ENCODE peak calls at places on chromosomes 1 and 21, in four cellular contexts. One of them, this sample, is unnamed.
A peak's percentile ranks its signal among the peaks of the same experiment; 100 is the strongest.

GRCh38 chr1:43766818-43767525 is 59.6 kb downstream of the ST3GAL3 start:
- DNase-seq in endothelial cell of umbilical vein: no peak
- DNase-seq in K562: no peak
- DNase-seq in GM23338: peak; percentile 87
- DNase-seq in this sample: no peak

GRCh38 chr21:42830456-42831455 is 48.6 kb downstream of the WDR4 start:
- DNase-seq in GM23338: no peak
- DNase-seq in K562: peak; percentile 26
- DNase-seq in endothelial cell of umbilical vein: no peak
- DNase-seq in this sample: peak; percentile 69

GRCh38 chr1:115428262-115428661 is 90.2 kb upstream of the NGF start:
- DNase-seq in endothelial cell of umbilical vein: no peak
- DNase-seq in GM23338: no peak
- DNase-seq in K562: no peak
- DNase-seq in this sample: no peak

GRCh38 chr1:234970371-234970730 is 158.3 kb downstream of the TOMM20 start:
- DNase-seq in endothelial cell of umbilical vein: peak; percentile 27
- DNase-seq in GM23338: no peak
- DNase-seq in K562: no peak
- DNase-seq in this sample: no peak

GRCh38 chr1:65068202-65069011 is 79.6 kb upstream of the AK4 start:
- DNase-seq in K562: no peak
- DNase-seq in GM23338: peak; percentile 33
- DNase-seq in endothelial cell of umbilical vein: peak; percentile 62
- DNase-seq in this sample: no peak

GRCh38 chr1:225911207-225912130 is 12.6 kb downstream of the PYCR2 start:
- DNase-seq in endothelial cell of umbilical vein: peak; percentile 47
- DNase-seq in GM23338: peak; percentile 88
- DNase-seq in K562: peak; percentile 40
- DNase-seq in this sample: peak; percentile 92

GRCh38 chr21:36706951-36707762 is 8.2 kb downstream of the SIM2 start:
- DNase-seq in K562: no peak
- DNase-seq in GM23338: peak; percentile 64
- DNase-seq in endothelial cell of umbilical vein: no peak
- DNase-seq in this sample: no peak

GRCh38 chr1:214503553-214503952 is 47.8 kb downstream of the PTPN14 start:
- DNase-seq in GM23338: no peak
- DNase-seq in K562: no peak
- DNase-seq in endothelial cell of umbilical vein: no peak
- DNase-seq in this sample: no peak

GRCh38 chr1:44636711-44637589 is 37.3 kb downstream of the TMEM53 start:
- DNase-seq in K562: no peak
- DNase-seq in endothelial cell of umbilical vein: no peak
- DNase-seq in GM23338: no peak
- DNase-seq in this sample: no peak

GRCh38 chr1:69073176-69073575 is 494.5 kb upstream of the LRRC7 start:
- DNase-seq in GM23338: peak; percentile 34
- DNase-seq in K562: no peak
- DNase-seq in endothelial cell of umbilical vein: no peak
- DNase-seq in this sample: no peak

GRCh38 chr1:19504796-19505693 is 19.7 kb upstream of the CAPZB start:
- DNase-seq in endothelial cell of umbilical vein: peak; percentile 86
- DNase-seq in K562: no peak
- DNase-seq in GM23338: no peak
- DNase-seq in this sample: no peak

DNA sequence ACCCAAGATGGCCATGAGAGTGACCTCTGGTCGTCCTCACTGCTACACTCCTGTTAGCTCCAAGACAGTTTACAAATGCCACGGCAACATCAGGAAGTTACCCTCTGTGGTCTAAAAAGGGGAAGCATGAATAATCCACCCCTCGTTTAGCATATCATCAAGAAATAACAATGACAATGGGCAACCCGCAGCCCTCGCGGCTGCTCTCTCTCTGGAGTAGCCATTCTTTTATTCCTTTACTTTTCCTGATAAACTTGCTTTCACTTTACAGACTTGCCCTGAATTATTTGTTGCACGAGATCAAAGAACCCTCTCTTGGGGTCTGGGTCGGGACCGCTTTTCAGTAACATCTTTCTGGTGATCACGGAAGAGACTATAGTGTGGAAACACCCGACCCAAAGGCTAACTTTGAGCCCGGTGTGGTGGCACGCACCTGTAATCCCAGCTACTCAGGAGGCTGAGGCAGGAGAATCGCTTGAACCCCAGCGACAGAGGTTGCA is 19.8 kb upstream of the COX20 start:
- DNase-seq in K562: no peak
- DNase-seq in GM23338: peak; percentile 87
- DNase-seq in endothelial cell of umbilical vein: no peak
- DNase-seq in this sample: peak; percentile 65
- TF ChIP-seq POLR2AphosphoS5 in K562: no peak
- TF ChIP-seq POLR2AphosphoS5 in GM23338: peak; percentile 64
- TF ChIP-seq POLR2AphosphoS5 in endothelial cell of umbilical vein: no peak
- TF ChIP-seq POLR2AphosphoS5 in this sample: peak; percentile 6

DNA sequence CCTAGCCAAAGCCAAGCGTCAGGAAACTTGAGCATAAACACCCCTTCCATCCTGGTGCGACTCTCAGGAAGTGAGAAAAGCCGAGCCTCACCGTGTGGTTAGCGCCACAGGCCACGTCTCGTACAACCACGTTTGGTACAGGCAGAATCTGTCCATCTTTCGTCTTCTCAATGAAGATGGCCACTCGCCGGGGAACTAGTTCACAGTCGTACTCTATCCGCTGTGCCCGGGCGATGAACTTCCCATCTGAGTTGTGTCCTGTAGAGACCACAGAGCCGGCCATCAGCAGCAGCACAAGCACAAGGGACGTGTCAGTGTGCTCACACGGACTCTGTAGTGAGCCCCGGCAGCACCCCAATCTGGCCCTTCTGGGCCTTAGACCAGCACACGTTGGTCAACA is 23.1 kb downstream of the RCC2 start:
- DNase-seq in K562: no peak
- DNase-seq in GM23338: no peak
- DNase-seq in endothelial cell of umbilical vein: no peak
- DNase-seq in this sample: no peak
- H3K27ac ChIP-seq in K562: no peak overlapping the region
- H3K27ac ChIP-seq in GM23338: peak overlapping the region; percentile 89
- H3K27ac ChIP-seq in endothelial cell of umbilical vein: no peak overlapping the region
- H3K27ac ChIP-seq in this sample: no peak overlapping the region

GRCh38 chr1:201912832-201913231 is 24.1 kb downstream of the SHISA4 start:
- DNase-seq in endothelial cell of umbilical vein: no peak
- DNase-seq in K562: no peak
- DNase-seq in GM23338: no peak
- DNase-seq in this sample: no peak

GRCh38 chr1:201917362-201918033 is 28.8 kb downstream of the SHISA4 start:
- DNase-seq in endothelial cell of umbilical vein: peak; percentile 80
- DNase-seq in K562: peak; percentile 45
- DNase-seq in GM23338: no peak
- DNase-seq in this sample: no peak

GRCh38 chr1:201918343-201918742 is 28.0 kb downstream of the LMOD1 start:
- DNase-seq in endothelial cell of umbilical vein: no peak
- DNase-seq in K562: no peak
- DNase-seq in GM23338: no peak
- DNase-seq in this sample: no peak

GRCh38 chr1:201914456-201915235 is 25.9 kb downstream of the SHISA4 start:
- DNase-seq in GM23338: no peak
- DNase-seq in K562: no peak
- DNase-seq in endothelial cell of umbilical vein: no peak
- DNase-seq in this sample: no peak

GRCh38 chr1:201916649-201917249 is 28.1 kb downstream of the SHISA4 start:
- DNase-seq in endothelial cell of umbilical vein: peak; percentile 97
- DNase-seq in K562: peak; percentile 72
- DNase-seq in GM23338: no peak
- DNase-seq in this sample: no peak
- TF ChIP-seq POLR2AphosphoS5 in endothelial cell of umbilical vein: peak; percentile 92
- TF ChIP-seq POLR2AphosphoS5 in K562: no peak
- TF ChIP-seq POLR2AphosphoS5 in GM23338: no peak
- TF ChIP-seq POLR2AphosphoS5 in this sample: peak; percentile 26

GRCh38 chr1:41622859-41623732 is 138.6 kb upstream of the EDN2 start:
- DNase-seq in GM23338: no peak
- DNase-seq in endothelial cell of umbilical vein: no peak
- DNase-seq in K562: no peak
- DNase-seq in this sample: no peak
- H3K27ac ChIP-seq in GM23338: no peak overlapping the region
- H3K27ac ChIP-seq in endothelial cell of umbilical vein: no peak overlapping the region
- H3K27ac ChIP-seq in K562: no peak overlapping the region
- H3K27ac ChIP-seq in this sample: peak overlapping the region; percentile 17

GRCh38 chr1:70906790-70907189 is 140.8 kb downstream of the PTGER3 start:
- DNase-seq in endothelial cell of umbilical vein: no peak
- DNase-seq in K562: no peak
- DNase-seq in GM23338: no peak
- DNase-seq in this sample: no peak
- TF ChIP-seq POLR2AphosphoS5 in endothelial cell of umbilical vein: no peak
- TF ChIP-seq POLR2AphosphoS5 in K562: no peak
- TF ChIP-seq POLR2AphosphoS5 in GM23338: no peak
- TF ChIP-seq POLR2AphosphoS5 in this sample: no peak

This sample was measured in spleen.